ENCODE peak calls at places on chromosomes 13 and 19, in seven cellular contexts. Z is tibial nerve, J is A549, T is K562, D is suprapubic skin, S is stomach, B is ovary. K is an unnamed sample.
A peak's percentile ranks its signal among the peaks of the same experiment; 100 is the strongest.

GRCh38 chr13:90640976-90641375 is 706.5 kb upstream of the MIR17HG start:
- DNase-seq in T (no peak), S (no peak), D (no peak), B (no peak), Z (no peak), J (no peak), K (no peak)

GRCh38 chr13:76894401-76895110 is 8.4 kb upstream of the KCTD12 start:
- DNase-seq in B (no peak), J (no peak), D (no peak), Z (no peak), T (no peak), S (no peak), K (no peak)

GRCh38 chr19:44641460-44641859 is 2.2 kb upstream of the PVR start:
- DNase-seq in J (no peak), T (no peak), B (no peak), D (no peak), S (no peak), Z (no peak), K (no peak)

GRCh38 chr13:111470933-111471332 is 150.5 kb downstream of the TEX29 start:
- DNase-seq in Z (no peak), D (no peak), J (no peak), B (no peak), T (no peak), S (no peak), K (no peak)

GRCh38 chr19:15177269-15178116 is 23.3 kb downstream of the NOTCH3 start:
- DNase-seq in J (peak; percentile 78), B (peak; percentile 58), Z (peak; percentile 74), S (peak; percentile 88), T (peak; percentile 76), D (no peak), K (peak; percentile 83)

GRCh38 chr13:46615888-46616531 is 63.0 kb downstream of the LRCH1 start:
- DNase-seq in B (no peak), S (no peak), T (no peak), Z (no peak), D (no peak), J (no peak), K (no peak)

GRCh38 chr13:112245959-112246358 is 130.2 kb upstream of the SPACA7 start:
- DNase-seq in T (no peak), D (no peak), Z (no peak), S (no peak), J (no peak), B (no peak), K (no peak)

GRCh38 chr13:69553976-69554375 is 553.6 kb upstream of the ATXN8OS start:
- DNase-seq in B (no peak), J (no peak), T (no peak), D (no peak), S (no peak), Z (no peak), K (no peak)

GRCh38 chr19:20503536-20503935 is 62.0 kb downstream of the ZNF737 start:
- DNase-seq in B (no peak), J (no peak), Z (no peak), S (peak; percentile 26), D (no peak), T (no peak), K (no peak)

GRCh38 chr13:76586842-76587241 is 299.4 kb downstream of the KCTD12 start:
- DNase-seq in Z (no peak), D (no peak), B (no peak), J (no peak), T (no peak), S (no peak), K (no peak)

GRCh38 chr19:3855321-3855720 is 13.5 kb downstream of the ZFR2 start:
- DNase-seq in Z (no peak), B (no peak), D (no peak), J (peak; percentile 11), T (no peak), S (peak; percentile 49), K (peak; percentile 54)

GRCh38 chr19:56765107-56765506 is 75.4 kb downstream of the PEG3 start:
- DNase-seq in S (peak; percentile 30), Z (no peak), T (no peak), J (no peak), B (peak; percentile 72), D (no peak), K (peak; percentile 26)

GRCh38 chr19:6925801-6926751 is 38.7 kb downstream of the ADGRE1 start:
- DNase-seq in D (no peak), S (no peak), B (no peak), J (peak; percentile 84), Z (no peak), T (no peak), K (no peak)

GRCh38 chr19:18435185-18435841 is 2.6 kb downstream of the ISYNA1 start:
- DNase-seq in J (no peak), S (no peak), Z (no peak), D (no peak), T (no peak), B (peak; percentile 37), K (no peak)

GRCh38 chr13:21230516-21230915 is 54.1 kb downstream of the MRPL57 start:
- DNase-seq in S (no peak), Z (no peak), D (no peak), J (no peak), B (no peak), T (no peak), K (no peak)

GRCh38 chr13:98476538-98476966 is 100.4 kb downstream of the STK24 start:
- DNase-seq in S (peak; percentile 66), J (no peak), T (peak; percentile 74), B (no peak), D (peak; percentile 69), Z (no peak), K (peak; percentile 74)

GRCh38 chr13:52127783-52128702 is 830 bp downstream of the NEK5 start:
- DNase-seq in S (peak; percentile 67), T (peak; percentile 74), D (no peak), B (peak; percentile 23), Z (peak; percentile 73), J (peak; percentile 61), K (peak; percentile 71)

GRCh38 chr13:60229708-60230272 is 66.1 kb upstream of the DIAPH3 start:
- DNase-seq in T (peak; percentile 20), J (no peak), S (no peak), B (no peak), Z (no peak), D (no peak), K (no peak)

GRCh38 chr13:77184455-77184854 is 142.4 kb downstream of the MYCBP2 start:
- DNase-seq in J (no peak), T (no peak), D (no peak), Z (no peak), S (no peak), B (no peak), K (no peak)

GRCh38 chr19:6056801-6057650 is 53.3 kb downstream of the RFX2 start:
- DNase-seq in Z (peak; percentile 80), S (peak; percentile 47), J (peak; percentile 86), T (peak; percentile 53), D (peak; percentile 94), B (peak; percentile 83), K (peak; percentile 70)

GRCh38 chr19:17488593-17489391 is 18.5 kb downstream of the SLC27A1 start:
- DNase-seq in S (peak; percentile 92), B (no peak), T (peak; percentile 93), D (no peak), J (peak; percentile 66), Z (no peak), K (peak; percentile 93)

GRCh38 chr19:41354343-41354974 is 737 bp upstream of the TGFB1 start:
- DNase-seq in D (no peak), T (no peak), Z (no peak), B (no peak), J (no peak), S (no peak), K (no peak)

GRCh38 chr19:42076375-42076944 is 494 bp downstream of the ZNF574 start:
- DNase-seq in B (peak; percentile 48), T (no peak), D (peak; percentile 83), J (no peak), Z (peak; percentile 33), S (no peak), K (peak; percentile 58)

GRCh38 chr13:113393226-113393571 is 29.3 kb upstream of the GRTP1 start:
- DNase-seq in Z (no peak), J (no peak), S (no peak), D (no peak), B (no peak), T (no peak), K (no peak)

GRCh38 chr19:36032251-36033104 is at the start of gene CLIP3:
- DNase-seq in Z (peak; percentile 34), B (peak; percentile 83), J (no peak), T (no peak), S (no peak), D (peak; percentile 78), K (peak; percentile 45)

DNA sequence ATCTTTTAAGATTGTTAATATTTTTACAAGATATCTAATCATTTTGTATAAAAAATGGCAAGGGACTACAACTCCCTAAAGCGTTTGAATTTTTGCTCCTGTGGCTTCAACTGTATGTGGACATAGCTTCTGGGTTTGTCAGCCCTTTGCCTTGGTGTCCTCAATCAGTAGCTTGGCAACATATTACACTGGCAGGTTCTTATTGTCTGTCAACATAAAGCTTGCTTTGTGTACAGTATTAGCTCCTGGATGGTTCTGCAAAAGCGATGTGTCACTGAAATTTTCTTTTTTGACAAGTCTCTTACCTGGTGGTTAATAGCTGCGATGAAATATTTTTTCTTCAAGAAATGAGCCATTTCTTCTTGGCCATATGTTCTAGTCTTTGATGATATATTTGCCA is 190.0 kb downstream of the HS6ST3 start:
- DNase-seq in S (no peak), Z (no peak), J (no peak), D (no peak), T (no peak), B (no peak), K (no peak)
- TF ChIP-seq EP300 in S (no peak), Z (no peak), J (no peak), D (no peak), T (no peak), B (no peak), K (no peak)

GRCh38 chr13:33265607-33266006 is 19.9 kb downstream of the STARD13 start:
- DNase-seq in T (no peak), Z (no peak), B (no peak), J (no peak), D (no peak), S (no peak), K (no peak)
- TF ChIP-seq EP300 in T (no peak), Z (no peak), B (no peak), J (no peak), D (no peak), S (no peak), K (no peak)

GRCh38 chr13:26664942-26665341 is 95.6 kb downstream of the GPR12 start:
- DNase-seq in T (no peak), Z (no peak), J (no peak), S (no peak), D (no peak), B (no peak), K (no peak)
- TF ChIP-seq EP300 in T (no peak), Z (no peak), J (no peak), S (no peak), D (no peak), B (no peak), K (no peak)

DNA sequence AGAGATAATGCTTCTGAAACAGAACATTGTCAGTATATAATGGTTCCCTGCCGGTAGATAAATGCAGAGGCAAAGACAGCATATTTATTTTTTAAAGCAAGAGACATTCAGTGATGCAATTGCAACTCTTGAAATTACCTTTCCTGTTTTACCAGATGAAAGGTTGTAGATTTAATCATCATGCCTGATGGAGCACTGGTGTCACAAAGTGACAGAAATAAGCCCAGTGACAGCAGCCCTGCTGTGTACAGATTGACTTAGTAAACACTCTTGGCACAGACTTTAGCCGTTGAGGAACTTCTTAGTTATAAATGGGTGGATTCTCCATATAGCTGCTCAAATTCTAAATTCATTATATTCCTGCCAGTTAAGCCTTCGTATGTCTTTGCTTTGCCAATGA is 172.5 kb downstream of the ITGBL1 start:
- DNase-seq in T (no peak), Z (no peak), J (no peak), S (no peak), D (no peak), B (no peak), K (no peak)
- TF ChIP-seq EP300 in T (no peak), Z (no peak), J (no peak), S (no peak), D (no peak), B (no peak), K (no peak)

GRCh38 chr13:84542348-84542747 is 660.1 kb upstream of the SLITRK1 start:
- DNase-seq in T (no peak), Z (no peak), B (no peak), S (no peak), J (no peak), D (no peak), K (no peak)
- TF ChIP-seq EP300 in T (no peak), Z (no peak), B (no peak), S (no peak), J (no peak), D (no peak), K (no peak)